ENCODE peak calls at places on chromosomes 4 and X, in ten cellular contexts. P is GM23248, Y is colonic mucosa, L is suprapubic skin, H is lower lobe of right lung, A is right atrium auricular region, M is transverse colon, Z is IMR-90, G is GM23338, F is fibroblast of lung. Q is an unnamed sample.

GRCh38 chrX:102976793-102977495 is 39.9 kb downstream of the RAB40AL start:
- DNase-seq in P (peak; percentile 88), Y (no peak), L (no peak), H (no peak), A (no peak), M (no peak), Z (peak; percentile 35), G (no peak), F (peak; percentile 0), Q (no peak)

GRCh38 chr4:111506706-111507105 is 638.5 kb upstream of the FAM241A start:
- DNase-seq in P (peak; percentile 89), Y (no peak), L (no peak), H (no peak), A (no peak), M (no peak), Z (peak; percentile 84), G (no peak), F (peak; percentile 57), Q (no peak)

GRCh38 chr4:159258889-159259560 is 156.1 kb downstream of the RAPGEF2 start:
- DNase-seq in P (no peak), Y (no peak), L (no peak), H (no peak), A (no peak), M (no peak), Z (no peak), G (no peak), F (no peak), Q (no peak)

GRCh38 chrX:48003367-48003757 is 427 bp downstream of the ZNF182 start:
- DNase-seq in P (no peak), Y (peak; percentile 26), L (no peak), H (no peak), A (no peak), M (peak; percentile 26), Z (no peak), G (no peak), F (no peak), Q (no peak)

GRCh38 chrX:55056820-55057690 is 17.8 kb upstream of the PAGE2B start:
- DNase-seq in P (peak; percentile 47), Y (no peak), L (no peak), H (no peak), A (no peak), M (no peak), Z (peak; percentile 19), G (no peak), F (peak; percentile 1), Q (no peak)

GRCh38 chrX:101257448-101258259 is 33.5 kb downstream of the TAF7L start:
- DNase-seq in P (peak; percentile 26), Y (no peak), L (no peak), H (no peak), A (no peak), M (no peak), Z (peak; percentile 76), G (no peak), F (peak; percentile 62), Q (no peak)

GRCh38 chrX:45133465-45133864 is 67.2 kb downstream of the DIPK2B start:
- DNase-seq in P (no peak), Y (no peak), L (no peak), H (no peak), A (no peak), M (no peak), Z (no peak), G (no peak), F (no peak), Q (no peak)

GRCh38 chrX:7586126-7586525 is 256.8 kb upstream of the VCX start:
- DNase-seq in P (peak; percentile 62), Y (no peak), L (no peak), H (no peak), A (no peak), M (no peak), Z (peak; percentile 35), G (peak; percentile 48), F (peak; percentile 0), Q (no peak)

GRCh38 chr4:98938386-98938785 is 9.5 kb upstream of the EIF4E start:
- DNase-seq in P (peak; percentile 74), Y (no peak), L (no peak), H (no peak), A (no peak), M (no peak), Z (peak; percentile 62), G (no peak), F (peak; percentile 23), Q (no peak)

GRCh38 chr4:1278336-1278670 is 11.4 kb upstream of the MAEA start:
- DNase-seq in P (peak; percentile 61), Y (no peak), L (no peak), H (no peak), A (no peak), M (no peak), Z (peak; percentile 28), G (no peak), F (no peak), Q (no peak)

GRCh38 chr4:39450618-39451017 is 8.1 kb downstream of the RPL9 start:
- DNase-seq in P (no peak), Y (no peak), L (no peak), H (no peak), A (no peak), M (no peak), Z (no peak), G (no peak), F (no peak), Q (no peak)
- H3K27ac ChIP-seq in P (peak overlapping the region; percentile 3), Y (no peak overlapping the region), L (no peak overlapping the region), H (no peak overlapping the region), A (no peak overlapping the region), M (no peak overlapping the region), Z (no peak overlapping the region), G (peak overlapping the region; percentile 82), F (no peak overlapping the region), Q (no peak overlapping the region)

DNA sequence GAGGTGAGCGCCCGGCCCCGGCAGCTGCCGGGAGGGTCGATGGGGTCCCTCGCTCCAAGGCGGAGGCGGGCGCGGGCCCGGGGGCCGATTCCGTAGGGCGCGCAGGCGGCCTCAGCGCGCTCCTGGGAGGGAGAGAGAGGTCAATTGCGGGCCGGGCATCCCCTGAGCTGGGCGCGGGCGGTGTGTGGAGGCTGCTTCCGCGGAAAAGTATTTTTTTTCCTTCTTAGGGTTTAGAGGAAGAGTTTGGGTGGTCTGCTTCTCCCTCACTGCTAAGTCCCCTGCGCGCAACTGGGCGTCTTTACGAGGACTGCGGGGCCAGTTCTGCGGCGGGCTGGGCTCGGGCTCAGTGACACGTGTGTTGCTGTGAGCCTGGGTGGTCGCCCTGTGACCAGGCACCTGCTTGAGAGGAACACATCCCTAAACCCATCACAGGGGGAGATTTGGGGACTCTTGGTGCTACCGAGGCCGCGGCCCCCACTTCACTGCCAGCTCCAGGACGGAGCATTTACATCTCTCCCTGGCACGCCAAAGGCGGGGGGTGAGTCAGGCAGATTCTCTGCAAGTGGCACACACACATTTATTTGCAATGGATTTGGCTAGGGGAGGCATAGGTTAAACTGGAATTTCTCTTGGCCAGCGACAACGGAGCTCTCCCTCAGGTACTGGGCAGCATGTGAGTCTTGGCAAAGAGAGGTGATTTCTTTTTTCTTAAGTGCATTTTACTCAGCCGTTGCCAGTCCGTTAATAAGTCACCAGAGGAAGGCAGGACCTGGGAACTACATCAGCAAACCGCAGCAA is 151.2 kb upstream of the SLC4A4 start:
- DNase-seq in P (peak; percentile 85), Y (peak; percentile 66), L (no peak), H (peak; percentile 50), A (peak; percentile 63), M (peak; percentile 56), Z (peak; percentile 60), G (no peak), F (peak; percentile 51), Q (no peak)
- H3K4me3 ChIP-seq in P (peak overlapping the region; percentile 79), Y (peak overlapping the region; percentile 67), L (peak overlapping the region; percentile 77), H (peak overlapping the region; percentile 66), A (peak overlapping the region; percentile 54), M (peak overlapping the region; percentile 88), Z (peak overlapping the region; percentile 93), G (peak overlapping the region; percentile 78), F (peak overlapping the region; percentile 77), Q (peak overlapping the region; percentile 81)

GRCh38 chr4:153573881-153574807 is 108.0 kb downstream of the TMEM131L start:
- DNase-seq in P (peak; percentile 87), Y (peak; percentile 69), L (no peak), H (peak; percentile 63), A (peak; percentile 76), M (peak; percentile 69), Z (peak; percentile 88), G (no peak), F (peak; percentile 93), Q (no peak)
- H3K4me1 ChIP-seq in P (peaks cover 9% of the 10 kb centered on the region), Y (peaks cover 4% of the 10 kb centered on the region), L (peaks cover 13% of the 10 kb centered on the region), H (peaks cover 20% of the 10 kb centered on the region), A (peaks cover 30% of the 10 kb centered on the region), M (peaks cover 8% of the 10 kb centered on the region), Z (no peaks in the 10 kb centered on the region), G (no peaks in the 10 kb centered on the region), F (no peaks in the 10 kb centered on the region), Q (no peaks in the 10 kb centered on the region)

DNA sequence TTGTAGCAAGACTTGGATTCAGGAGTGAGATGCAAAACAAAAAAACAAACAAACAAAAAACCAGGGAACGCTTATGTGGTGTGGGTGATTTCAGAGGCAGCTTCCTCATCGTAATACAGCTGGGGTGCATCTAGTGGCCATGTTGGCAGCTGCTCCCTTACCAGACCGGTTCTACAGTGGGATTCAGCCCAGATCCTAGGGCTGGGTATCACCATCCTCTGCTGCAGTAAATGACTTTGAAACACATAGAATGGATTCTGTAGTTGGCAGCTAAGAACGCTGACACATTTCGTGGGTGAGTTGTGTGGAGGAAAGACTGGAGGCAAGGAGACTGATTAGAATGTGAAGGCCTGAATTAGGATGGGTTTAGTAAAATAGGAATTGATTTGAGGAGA is 41.5 kb downstream of the TMEM131L start:
- DNase-seq in P (no peak), Y (peak; percentile 26), L (no peak), H (no peak), A (no peak), M (no peak), Z (no peak), G (no peak), F (no peak), Q (no peak)
- H3K27ac ChIP-seq in P (no peak overlapping the region), Y (no peak overlapping the region), L (peak overlapping the region; percentile 50), H (no peak overlapping the region), A (no peak overlapping the region), M (no peak overlapping the region), Z (no peak overlapping the region), G (peak overlapping the region; percentile 86), F (no peak overlapping the region), Q (no peak overlapping the region)